ENCODE peak calls at places on chromosome 1, in four cellular contexts. T is CD4-positive, alpha-beta T cell; S is Calu3; R is heart left ventricle. L is an unnamed sample.

GRCh38 chr1:221174598-221174997 is 295.4 kb downstream of the HLX start:
- DNase-seq in T (no peak), S (no peak), R (peak), L (no peak)

GRCh38 chr1:66450043-66450514 is 83.9 kb upstream of the SGIP1 start:
- DNase-seq in T (no peak), S (no peak), R (peak), L (no peak)

GRCh38 chr1:63784489-63785390 is 10.9 kb downstream of the ROR1 start:
- DNase-seq in T (no peak), S (no peak), R (no peak), L (no peak)

GRCh38 chr1:221439734-221440436 is 302.0 kb downstream of the DUSP10 start:
- DNase-seq in T (peak), S (peak), R (no peak), L (no peak)

GRCh38 chr1:151606384-151606783 is 5.5 kb upstream of the SNX27 start:
- DNase-seq in T (no peak), S (peak), R (no peak), L (no peak)

GRCh38 chr1:150576794-150577556 is 2.4 kb downstream of the MCL1 start:
- DNase-seq in T (no peak), S (peak), R (no peak), L (no peak)

GRCh38 chr1:226569879-226570547 is 21.4 kb downstream of the STUM start:
- DNase-seq in T (no peak), S (peak), R (no peak), L (no peak)

GRCh38 chr1:218537131-218537904 is 192.2 kb downstream of the TGFB2 start:
- DNase-seq in T (no peak), S (no peak), R (no peak), L (no peak)

GRCh38 chr1:167238713-167239112 is 18.0 kb downstream of the POU2F1 start:
- DNase-seq in T (no peak), S (no peak), R (no peak), L (no peak)

GRCh38 chr1:20416706-20417105 is 69.3 kb downstream of the CAMK2N1 start:
- DNase-seq in T (no peak), S (no peak), R (no peak), L (no peak)
- TF ChIP-seq CTCF in T (no peak), S (no peak), R (no peak), L (no peak)

DNA sequence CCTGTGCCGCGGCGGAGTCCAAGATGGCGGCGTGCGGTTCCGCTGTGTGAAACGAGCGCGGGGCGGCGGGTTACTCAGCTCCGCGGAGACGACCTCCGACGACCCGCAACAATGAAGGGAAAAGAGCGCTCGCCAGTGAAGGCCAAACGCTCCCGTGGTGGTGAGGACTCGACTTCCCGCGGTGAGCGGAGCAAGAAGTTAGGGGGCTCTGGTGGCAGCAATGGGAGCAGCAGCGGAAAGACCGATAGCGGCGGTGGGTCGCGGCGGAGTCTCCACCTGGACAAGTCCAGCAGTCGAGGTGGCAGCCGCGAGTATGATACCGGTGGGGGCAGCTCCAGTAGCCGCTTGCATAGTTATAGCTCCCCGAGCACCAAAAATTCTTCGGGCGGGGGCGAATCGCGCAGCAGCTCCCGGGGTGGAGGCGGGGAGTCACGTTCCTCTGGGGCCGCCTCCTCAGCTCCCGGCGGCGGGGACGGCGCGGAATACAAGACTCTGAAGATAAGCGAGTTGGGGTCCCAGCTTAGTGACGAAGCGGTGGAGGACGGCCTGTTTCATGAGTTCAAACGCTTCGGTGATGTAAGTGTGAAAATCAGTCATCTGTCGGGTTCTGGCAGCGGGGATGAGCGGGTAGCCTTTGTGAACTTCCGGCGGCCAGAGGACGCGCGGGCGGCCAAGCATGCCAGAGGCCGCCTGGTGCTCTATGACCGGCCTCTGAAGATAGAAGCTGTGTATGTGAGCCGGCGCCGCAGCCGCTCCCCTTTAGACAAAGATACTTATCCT is 440 bp downstream of the RBM15 start:
- DNase-seq in T (peak), S (peak), R (peak), L (peak)
- TF ChIP-seq CTCF in T (peak), S (no peak), R (no peak), L (peak)

GRCh38 chr1:181577475-181577874 is 94.2 kb downstream of the CACNA1E start:
- DNase-seq in T (no peak), S (no peak), R (no peak), L (no peak)
- TF ChIP-seq CTCF in T (no peak), S (no peak), R (no peak), L (no peak)

GRCh38 chr1:41330588-41331545 is 30.4 kb upstream of the FOXO6 start:
- DNase-seq in T (no peak), S (no peak), R (no peak), L (no peak)
- TF ChIP-seq CTCF in T (no peak), S (no peak), R (no peak), L (no peak)

GRCh38 chr1:211830330-211831142 is at the start of gene LPGAT1:
- DNase-seq in T (peak), S (peak), R (peak), L (peak)

GRCh38 chr1:211828584-211829342 is 1.8 kb downstream of the LPGAT1 start:
- DNase-seq in T (no peak), S (no peak), R (no peak), L (no peak)

GRCh38 chr1:211830055-211830329 is 571 bp downstream of the LPGAT1 start:
- DNase-seq in T (peak), S (no peak), R (no peak), L (no peak)

GRCh38 chr1:211831558-211832323 is 1.2 kb upstream of the LPGAT1 start:
- DNase-seq in T (no peak), S (no peak), R (no peak), L (no peak)

GRCh38 chr1:211829343-211830054 is 1.1 kb downstream of the LPGAT1 start:
- DNase-seq in T (no peak), S (peak), R (peak), L (no peak)
- TF ChIP-seq CTCF in T (no peak), S (no peak), R (no peak), L (no peak)

GRCh38 chr1:164510435-164510834 is 48.5 kb upstream of the PBX1 start:
- DNase-seq in T (no peak), S (no peak), R (no peak), L (no peak)
- TF ChIP-seq CTCF in T (no peak), S (no peak), R (no peak), L (no peak)

DNA sequence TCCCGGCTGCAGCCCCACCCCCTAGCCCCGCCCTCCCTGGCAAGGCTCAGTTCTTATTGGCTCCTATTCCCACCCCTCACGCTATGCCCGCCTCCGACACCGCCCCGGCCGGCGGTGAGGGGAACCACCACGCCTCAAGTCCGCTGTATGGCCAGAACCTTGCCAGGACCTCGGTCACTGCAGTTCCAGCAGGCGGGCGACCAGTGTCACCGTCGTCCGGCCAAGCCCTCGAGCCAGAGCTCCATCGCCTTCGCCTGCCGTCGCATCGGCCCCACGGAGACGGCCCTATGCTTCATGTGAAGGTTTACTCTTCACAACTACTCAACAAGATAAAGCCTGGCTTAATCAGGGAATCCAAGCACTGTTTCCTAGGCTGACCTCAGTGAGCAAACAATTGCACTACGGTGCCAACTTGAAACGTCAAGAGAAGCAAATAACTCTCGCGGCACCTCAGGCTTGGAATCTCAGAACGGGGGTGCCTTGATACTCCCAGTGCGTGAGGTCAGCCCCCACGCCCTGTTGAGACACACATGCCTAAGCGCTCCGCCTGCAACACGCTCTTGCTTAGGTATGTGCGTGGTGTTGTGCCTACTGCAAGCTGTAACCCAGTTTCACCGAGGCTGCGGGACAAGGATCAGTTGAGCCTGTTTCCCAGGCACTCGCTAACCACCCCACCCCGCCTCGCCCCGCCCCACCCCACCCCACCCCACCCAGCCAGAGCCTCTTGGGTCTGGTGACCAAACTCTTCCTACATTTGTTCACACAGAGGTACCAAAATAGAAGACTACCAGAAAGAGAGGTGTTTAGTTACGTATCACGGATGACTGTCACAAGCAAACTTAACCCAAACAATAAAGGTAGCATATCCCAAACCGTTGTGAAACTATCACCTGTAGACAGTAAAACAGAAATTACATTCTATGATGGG is 498 bp upstream of the DENND2C start:
- DNase-seq in T (peak), S (peak), R (peak), L (peak)
- TF ChIP-seq CTCF in T (no peak), S (no peak), R (peak), L (no peak)